ENCODE peak calls at places on chromosomes 5 and 9, in nine cellular contexts. G is cardiac muscle cell; C is Panc1; O is SJCRH30; K is right cardiac atrium; T is psoas muscle; J is CD4-positive, CD25-positive, alpha-beta regulatory T cell; I is CD8-positive, alpha-beta memory T cell; M is A549. L is an unnamed sample.
A peak's percentile ranks its signal among the peaks of the same experiment; 100 is the strongest.

GRCh38 chr9:71726723-71727122 is 41.6 kb downstream of the CEMIP2 start:
- DNase-seq in C (no peak), O (peak; percentile 5), I (no peak), T (no peak), K (no peak), J (no peak), M (no peak), G (no peak), L (no peak)

GRCh38 chr9:121566401-121567141 is 66.9 kb upstream of the GGTA1 start:
- DNase-seq in I (no peak), O (no peak), T (peak; percentile 86), K (peak; percentile 57), C (no peak), M (no peak), G (peak; percentile 48), J (no peak), L (peak; percentile 79)

GRCh38 chr9:131562032-131562959 is 17.0 kb downstream of the PRRT1B start:
- DNase-seq in O (peak; percentile 32), K (no peak), G (peak; percentile 76), J (no peak), T (no peak), C (no peak), M (no peak), I (no peak), L (peak; percentile 21)

GRCh38 chr9:134922066-134922931 is 4.6 kb upstream of the FCN1 start:
- DNase-seq in M (no peak), G (peak; percentile 21), O (no peak), C (no peak), J (no peak), K (peak; percentile 56), I (no peak), T (no peak), L (no peak)

GRCh38 chr5:40937064-40937463 is 27.8 kb downstream of the C7 start:
- DNase-seq in I (no peak), T (no peak), O (no peak), K (no peak), J (no peak), M (no peak), G (no peak), C (no peak), L (no peak)

GRCh38 chr5:135308752-135309151 is 90.3 kb downstream of the MACROH2A1 start:
- DNase-seq in C (no peak), J (no peak), T (no peak), M (peak; percentile 54), K (no peak), G (peak; percentile 31), O (peak; percentile 46), I (no peak), L (peak; percentile 96)

GRCh38 chr5:64144429-64145215 is 21.0 kb upstream of the RNF180 start:
- DNase-seq in G (peak; percentile 25), C (no peak), T (no peak), I (no peak), O (no peak), K (no peak), J (no peak), M (no peak), L (no peak)

GRCh38 chr9:126149661-126150060 is 177.0 kb upstream of the MVB12B start:
- DNase-seq in C (no peak), I (no peak), G (no peak), M (no peak), T (no peak), J (no peak), K (no peak), O (no peak), L (no peak)

GRCh38 chr9:34993502-34994428 is 4.2 kb downstream of the DNAJB5 start:
- DNase-seq in K (peak; percentile 90), I (no peak), C (no peak), G (peak; percentile 92), J (no peak), O (peak; percentile 93), M (no peak), T (peak; percentile 95), L (peak; percentile 61)

GRCh38 chr5:67301285-67301904 is 104.8 kb upstream of the CD180 start:
- DNase-seq in O (peak; percentile 4), G (peak; percentile 97), K (peak; percentile 81), J (no peak), C (peak; percentile 5), T (peak; percentile 79), M (no peak), I (no peak), L (peak; percentile 82)

GRCh38 chr5:83204651-83205050 is 127.3 kb downstream of the XRCC4 start:
- DNase-seq in T (no peak), O (no peak), G (no peak), J (no peak), C (no peak), K (no peak), M (no peak), I (no peak), L (no peak)

GRCh38 chr5:66958126-66958983 is 238.2 kb downstream of the CD180 start:
- DNase-seq in O (peak; percentile 15), C (no peak), K (no peak), T (no peak), I (no peak), M (no peak), G (peak; percentile 75), J (no peak), L (peak; percentile 80)

GRCh38 chr5:39058984-39059565 is 15.1 kb downstream of the RICTOR start:
- DNase-seq in I (no peak), M (no peak), K (no peak), G (no peak), J (no peak), C (no peak), T (no peak), O (no peak), L (no peak)

GRCh38 chr5:61311056-61311455 is 21.0 kb upstream of the ZSWIM6 start:
- DNase-seq in I (no peak), O (no peak), M (no peak), T (no peak), J (no peak), C (no peak), K (no peak), G (no peak), L (no peak)

GRCh38 chr5:78560000-78560399 is 88.6 kb downstream of the LHFPL2 start:
- DNase-seq in I (no peak), G (no peak), T (no peak), J (no peak), K (no peak), C (no peak), O (no peak), M (no peak), L (no peak)

GRCh38 chr5:126403871-126404270 is 19.3 kb upstream of the GRAMD2B start:
- DNase-seq in T (no peak), I (no peak), G (peak; percentile 74), K (no peak), C (no peak), J (no peak), O (no peak), M (no peak), L (peak; percentile 37)

GRCh38 chr9:119852399-119852798 is 483.2 kb upstream of the BRINP1 start:
- DNase-seq in O (no peak), C (no peak), M (no peak), T (no peak), G (no peak), I (no peak), J (no peak), K (no peak), L (no peak)

GRCh38 chr5:141641634-141642278 is 5.0 kb downstream of the RELL2 start:
- DNase-seq in G (peak; percentile 60), K (no peak), C (no peak), O (no peak), M (peak; percentile 71), T (no peak), I (no peak), J (no peak), L (peak; percentile 61)

GRCh38 chr9:88732128-88732527 is 197.2 kb downstream of the NXNL2 start:
- DNase-seq in K (no peak), O (no peak), T (no peak), G (peak; percentile 92), M (no peak), C (no peak), J (no peak), I (no peak), L (peak; percentile 70)
- H3K4me1 ChIP-seq in K (peaks cover 6% of the 10 kb centered on the region), O (no peaks in the 10 kb centered on the region), T (no peaks in the 10 kb centered on the region), G (peaks cover 7% of the 10 kb centered on the region), M (no peaks in the 10 kb centered on the region), C (no peaks in the 10 kb centered on the region), J (no peaks in the 10 kb centered on the region), I (no peaks in the 10 kb centered on the region), L (peaks cover 22% of the 10 kb centered on the region)

DNA sequence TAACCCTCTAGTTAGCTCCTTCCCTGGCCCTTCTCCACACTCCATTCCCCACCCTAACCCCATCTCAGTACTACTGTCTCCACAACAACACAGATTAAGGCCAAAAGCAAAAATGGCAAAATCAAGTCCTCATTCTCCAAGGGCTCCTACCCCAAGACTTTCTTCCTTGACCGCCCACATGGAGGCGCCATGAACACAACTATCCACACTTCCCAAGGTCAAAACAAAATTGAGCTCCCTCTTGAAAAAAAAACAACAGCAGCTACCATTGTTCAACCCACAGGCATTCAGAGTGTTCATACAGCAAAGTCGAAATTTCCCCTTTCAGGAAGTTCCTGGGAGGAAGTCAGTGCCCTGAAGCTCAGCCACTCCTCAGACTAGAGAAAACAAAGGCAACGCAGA is 54.4 kb downstream of the GNAQ start:
- DNase-seq in M (peak; percentile 71), J (peak; percentile 21), K (peak; percentile 59), G (peak; percentile 86), I (peak; percentile 26), O (peak; percentile 46), T (peak; percentile 74), C (peak; percentile 15), L (peak; percentile 73)
- H3K4me1 ChIP-seq in M (peaks cover 47% of the 10 kb centered on the region), J (peaks cover 37% of the 10 kb centered on the region), K (peaks cover 2% of the 10 kb centered on the region), G (peaks cover 28% of the 10 kb centered on the region), I (peaks cover 52% of the 10 kb centered on the region), O (no peaks in the 10 kb centered on the region), T (peaks cover 48% of the 10 kb centered on the region), C (no peaks in the 10 kb centered on the region), L (peaks cover 10% of the 10 kb centered on the region)

GRCh38 chr9:111754800-111755199 is 39.9 kb downstream of the SHOC1 start:
- DNase-seq in J (no peak), K (no peak), M (no peak), O (no peak), C (no peak), T (no peak), I (no peak), G (no peak), L (no peak)

GRCh38 chr9:111762546-111762945 is 32.2 kb downstream of the SHOC1 start:
- DNase-seq in C (no peak), K (no peak), J (no peak), O (no peak), M (no peak), T (no peak), I (no peak), G (peak; percentile 55), L (peak; percentile 24)

GRCh38 chr9:111759762-111760639 is 34.7 kb downstream of the SHOC1 start:
- DNase-seq in M (peak; percentile 84), T (no peak), G (peak; percentile 94), O (peak; percentile 94), K (no peak), C (peak; percentile 88), J (peak; percentile 35), I (peak; percentile 52), L (peak; percentile 91)
- H3K4me1 ChIP-seq in M (no peaks in the 10 kb centered on the region), T (no peaks in the 10 kb centered on the region), G (no peaks in the 10 kb centered on the region), O (peaks cover 3% of the 10 kb centered on the region), K (no peaks in the 10 kb centered on the region), C (peaks cover 2% of the 10 kb centered on the region), J (no peaks in the 10 kb centered on the region), I (peaks cover 6% of the 10 kb centered on the region), L (peaks cover 3% of the 10 kb centered on the region)

DNA sequence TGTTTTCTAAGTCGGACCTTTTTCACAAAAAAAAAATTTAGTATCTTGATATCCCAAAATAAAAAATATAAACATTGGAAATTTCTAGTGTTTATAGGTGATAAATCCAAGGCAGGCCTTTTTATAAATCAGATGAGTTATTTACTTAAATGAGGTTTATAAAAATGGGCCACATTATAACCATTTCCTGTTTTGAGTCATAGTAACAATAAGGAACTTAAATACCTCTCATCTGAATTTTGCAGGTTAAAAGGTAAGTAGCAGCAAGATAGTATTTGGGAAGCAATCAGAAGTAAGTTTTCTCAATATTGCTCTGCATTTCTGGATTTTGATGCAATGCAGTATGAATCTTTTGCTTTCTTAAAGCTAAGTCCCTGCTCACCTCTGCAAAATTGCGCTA is 3.9 kb downstream of the SPTAN1 start:
- DNase-seq in T (no peak), I (no peak), J (no peak), G (no peak), C (no peak), K (no peak), M (no peak), O (no peak), L (no peak)
- H3K4me1 ChIP-seq in T (peaks cover 56% of the 10 kb centered on the region), I (peaks cover 68% of the 10 kb centered on the region), J (peaks cover 71% of the 10 kb centered on the region), G (peaks cover 39% of the 10 kb centered on the region), C (peaks cover 44% of the 10 kb centered on the region), K (peaks cover 12% of the 10 kb centered on the region), M (peaks cover 62% of the 10 kb centered on the region), O (peaks cover 36% of the 10 kb centered on the region), L (peaks cover 6% of the 10 kb centered on the region)

L was measured in IMR-90.